ENCODE peak calls at places on chromosomes 2 and 18, in five cellular contexts. D is stimulated activated CD4-positive, alpha-beta T cell treated with anti-CD3 and anti-CD28 coated beads, TNF-alpha, amount 100 ng/mL, for 48 hours; Q is stromal cell of bone marrow; Z is ACHN; B is T follicular helper cell. R is an unnamed sample.

GRCh38 chr2:113976277-113976928 is 86.5 kb downstream of the ACTR3 start:
- DNase-seq in D (no peak), Q (no peak), Z (no peak), B (no peak), R (no peak)

GRCh38 chr2:25787020-25787419 is 91.3 kb downstream of the ASXL2 start:
- DNase-seq in D (no peak), Q (no peak), Z (no peak), B (no peak), R (no peak)

GRCh38 chr2:39631715-39632114 is 34.0 kb upstream of the TMEM178A start:
- DNase-seq in D (no peak), Q (peak; percentile 74), Z (no peak), B (no peak), R (no peak)

GRCh38 chr2:159549234-159549633 is 67.1 kb downstream of the BAZ2B start:
- DNase-seq in D (no peak), Q (no peak), Z (no peak), B (no peak), R (no peak)

GRCh38 chr2:55111570-55112228 is 61.4 kb upstream of the RTN4 start:
- DNase-seq in D (no peak), Q (peak; percentile 89), Z (peak; percentile 94), B (no peak), R (peak; percentile 98)

GRCh38 chr2:38436227-38436664 is 59.2 kb upstream of the ATL2 start:
- DNase-seq in D (no peak), Q (no peak), Z (no peak), B (no peak), R (no peak)

GRCh38 chr2:161152302-161152701 is 7.9 kb upstream of the TANK start:
- DNase-seq in D (no peak), Q (no peak), Z (no peak), B (no peak), R (no peak)

GRCh38 chr18:78758496-78758895 is 221.1 kb upstream of the SALL3 start:
- DNase-seq in D (no peak), Q (no peak), Z (no peak), B (no peak), R (no peak)

GRCh38 chr2:196925768-196926561 is 542 bp downstream of the PGAP1 start:
- DNase-seq in D (peak; percentile 17), Q (peak; percentile 17), Z (peak; percentile 39), B (no peak), R (peak; percentile 41)

GRCh38 chr18:58178476-58178875 is 134.4 kb downstream of the NEDD4L start:
- DNase-seq in D (no peak), Q (no peak), Z (peak; percentile 93), B (no peak), R (no peak)

GRCh38 chr2:39728941-39729351 is 50.1 kb downstream of the THUMPD2 start:
- DNase-seq in D (peak; percentile 8), Q (no peak), Z (peak; percentile 49), B (no peak), R (no peak)

GRCh38 chr2:28391564-28392296 is 928 bp upstream of the FOSL2 start:
- DNase-seq in D (peak; percentile 72), Q (peak; percentile 85), Z (peak; percentile 95), B (no peak), R (no peak)

GRCh38 chr2:228628682-228629081 is 447.2 kb upstream of the SPHKAP start:
- DNase-seq in D (no peak), Q (no peak), Z (no peak), B (no peak), R (no peak)

GRCh38 chr2:66431840-66432511 is 2.9 kb upstream of the MEIS1 start:
- DNase-seq in D (no peak), Q (no peak), Z (no peak), B (no peak), R (no peak)

GRCh38 chr2:128153786-128154185 is 62.8 kb downstream of the UGGT1 start:
- DNase-seq in D (no peak), Q (no peak), Z (no peak), B (no peak), R (no peak)

GRCh38 chr2:46216213-46216612 is 81.0 kb upstream of the EPAS1 start:
- DNase-seq in D (no peak), Q (peak; percentile 28), Z (no peak), B (no peak), R (no peak)

GRCh38 chr2:78980871-78981270 is 44.6 kb upstream of the REG3G start:
- DNase-seq in D (no peak), Q (no peak), Z (no peak), B (no peak), R (no peak)

GRCh38 chr2:119958642-119959268 is 54.1 kb upstream of the EPB41L5 start:
- DNase-seq in D (no peak), Q (no peak), Z (no peak), B (no peak), R (no peak)

GRCh38 chr2:165893556-165893955 is 60.0 kb downstream of the TTC21B start:
- DNase-seq in D (no peak), Q (no peak), Z (no peak), B (no peak), R (no peak)

GRCh38 chr18:59814872-59815271 is 84.9 kb upstream of the PMAIP1 start:
- DNase-seq in D (no peak), Q (peak; percentile 83), Z (peak; percentile 92), B (no peak), R (no peak)

GRCh38 chr2:203462308-203462707 is 72.8 kb downstream of the RAPH1 start:
- DNase-seq in D (no peak), Q (no peak), Z (no peak), B (no peak), R (no peak)

GRCh38 chr2:78940998-78941397 is 84.5 kb upstream of the REG3G start:
- DNase-seq in D (no peak), Q (no peak), Z (no peak), B (no peak), R (no peak)

GRCh38 chr2:196383799-196384198 is 212.4 kb upstream of the STK17B start:
- DNase-seq in D (no peak), Q (no peak), Z (no peak), B (no peak), R (no peak)

GRCh38 chr2:176085861-176086771 is 2.4 kb upstream of the EVX2 start:
- DNase-seq in D (no peak), Q (no peak), Z (peak; percentile 54), B (no peak), R (no peak)

GRCh38 chr18:3248670-3249359 is 1.2 kb downstream of the MYL12A start:
- DNase-seq in D (no peak), Q (no peak), Z (peak; percentile 48), B (no peak), R (no peak)

GRCh38 chr2:222000326-222000725 is 298.5 kb downstream of the PAX3 start:
- DNase-seq in D (no peak), Q (no peak), Z (peak; percentile 86), B (no peak), R (no peak)

GRCh38 chr2:187978341-187978740 is 313.3 kb upstream of the GULP1 start:
- DNase-seq in D (no peak), Q (no peak), Z (no peak), B (no peak), R (no peak)

GRCh38 chr2:218605438-218605837 is 2.3 kb upstream of the PLCD4 start:
- DNase-seq in D (no peak), Q (peak; percentile 75), Z (no peak), B (no peak), R (no peak)

GRCh38 chr2:86700705-86701104 is 19.4 kb upstream of the RMND5A start:
- DNase-seq in D (no peak), Q (peak; percentile 37), Z (no peak), B (no peak), R (no peak)

GRCh38 chr2:6107290-6107689 is 415.1 kb downstream of the SOX11 start:
- DNase-seq in D (no peak), Q (no peak), Z (no peak), B (no peak), R (no peak)

GRCh38 chr2:66578853-66579158 is 143.9 kb downstream of the MEIS1 start:
- DNase-seq in D (no peak), Q (no peak), Z (no peak), B (no peak), R (no peak)

GRCh38 chr2:10658041-10658913 is 31.5 kb downstream of the NOL10 start:
- DNase-seq in D (no peak), Q (peak; percentile 28), Z (peak; percentile 94), B (no peak), R (no peak)

GRCh38 chr18:28108254-28108653 is 68.7 kb downstream of the CDH2 start:
- DNase-seq in D (no peak), Q (no peak), Z (no peak), B (no peak), R (no peak)

GRCh38 chr2:216159161-216159560 is 50.0 kb downstream of the XRCC5 start:
- DNase-seq in D (no peak), Q (no peak), Z (no peak), B (no peak), R (no peak)

GRCh38 chr2:127649684-127650040 is 3.7 kb downstream of the GPR17 start:
- DNase-seq in D (peak; percentile 94), Q (peak; percentile 72), Z (peak; percentile 88), B (peak; percentile 75), R (no peak)

GRCh38 chr2:19480664-19481063 is 122.2 kb upstream of the OSR1 start:
- DNase-seq in D (no peak), Q (no peak), Z (no peak), B (no peak), R (no peak)

GRCh38 chr2:19349911-19350677 is 8.3 kb downstream of the OSR1 start:
- DNase-seq in D (peak; percentile 50), Q (no peak), Z (peak; percentile 44), B (no peak), R (no peak)